ENCODE peak calls at places on chromosomes 2 and 18, in four cellular contexts. V, Q, G and H are unnamed samples.

GRCh38 chr2:212135739-212136138 is 402.9 kb downstream of the ERBB4 start:
- DNase-seq in G (no peak), V (no peak), Q (no peak), H (no peak)

GRCh38 chr18:10973579-10974260 is 175.6 kb downstream of the PIEZO2 start:
- DNase-seq in Q (peak), V (no peak), G (no peak), H (no peak)

GRCh38 chr2:95333888-95334338 is 36.8 kb downstream of the KCNIP3 start:
- DNase-seq in Q (no peak), V (peak), G (no peak), H (no peak)

GRCh38 chr2:64260093-64260808 is 116.0 kb upstream of the PELI1 start:
- DNase-seq in Q (no peak), V (no peak), G (no peak), H (no peak)

GRCh38 chr2:241652142-241652541 is 14.6 kb downstream of the ATG4B start:
- DNase-seq in G (no peak), V (no peak), Q (no peak), H (no peak)

GRCh38 chr2:31274700-31275075 is 40.7 kb downstream of the EHD3 start:
- DNase-seq in Q (no peak), G (no peak), V (no peak), H (peak)

GRCh38 chr2:97726311-97727064 is 13.1 kb downstream of the ZAP70 start:
- DNase-seq in Q (no peak), G (no peak), V (no peak), H (no peak)

GRCh38 chr2:240852671-240853314 is 15.8 kb upstream of the AGXT start:
- DNase-seq in Q (no peak), G (no peak), V (peak), H (no peak)

GRCh38 chr2:117702098-117702497 is 112.4 kb upstream of the DDX18 start:
- DNase-seq in Q (no peak), V (no peak), G (no peak), H (no peak)

GRCh38 chr2:197191177-197191947 is 119.2 kb downstream of the ANKRD44 start:
- DNase-seq in G (no peak), V (no peak), Q (peak), H (no peak)

GRCh38 chr2:239892480-239893235 is 132.5 kb downstream of the NDUFA10 start:
- DNase-seq in G (no peak), V (peak), Q (no peak), H (no peak)

GRCh38 chr2:75494137-75494769 is 66.5 kb downstream of the EVA1A start:
- DNase-seq in Q (no peak), V (no peak), G (no peak), H (no peak)

GRCh38 chr2:62112192-62112591 is 83.7 kb upstream of the B3GNT2 start:
- DNase-seq in Q (no peak), V (no peak), G (no peak), H (no peak)

GRCh38 chr2:26720322-26721166 is 28.0 kb downstream of the KCNK3 start:
- DNase-seq in Q (peak), V (peak), G (no peak), H (no peak)

GRCh38 chr2:188414412-188414811 is 122.7 kb downstream of the GULP1 start:
- DNase-seq in G (no peak), V (no peak), Q (peak), H (no peak)

GRCh38 chr18:56112013-56112749 is 524.2 kb upstream of the TCF4 start:
- DNase-seq in V (no peak), G (no peak), Q (no peak), H (no peak)

DNA sequence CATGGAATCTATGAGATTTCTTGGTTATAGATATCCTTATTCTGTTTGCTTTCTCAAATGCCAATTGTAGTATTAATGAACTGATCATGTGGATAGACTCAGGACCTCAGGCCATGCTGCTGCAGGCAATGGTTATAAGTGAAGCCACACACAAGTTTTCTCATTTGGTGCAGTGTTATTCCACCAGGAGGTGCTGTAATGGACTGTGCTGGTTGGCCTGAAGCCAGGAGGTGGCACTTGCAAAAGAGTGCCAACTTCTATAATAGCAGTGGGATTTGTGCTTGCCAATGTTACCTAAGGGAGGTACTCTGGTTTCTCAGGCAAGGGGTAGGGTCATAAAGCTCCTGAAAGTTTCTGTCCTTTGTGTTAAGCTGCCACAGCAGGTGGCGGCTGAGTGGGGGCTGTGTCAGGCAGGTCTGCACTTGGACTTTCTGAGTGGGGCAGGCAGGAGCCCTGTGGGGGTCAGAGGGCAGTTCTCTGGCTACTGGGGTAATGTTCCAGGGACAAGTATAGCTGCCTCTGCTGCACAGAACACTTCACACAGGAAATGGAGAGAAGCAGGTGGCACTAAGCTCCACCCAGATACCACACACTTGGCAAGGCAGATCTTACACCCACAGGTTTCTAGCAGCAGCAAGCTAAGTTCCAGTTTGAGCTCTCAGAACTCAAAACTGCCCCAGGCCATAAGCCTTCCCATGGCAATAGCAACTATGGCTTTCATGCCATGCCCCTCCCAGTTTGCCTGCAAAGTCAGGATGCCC is 352.6 kb upstream of the CWC22 start:
- DNase-seq in V (peak), G (peak), Q (no peak), H (no peak)
- TF ChIP-seq CTCF in V (no peak), G (no peak), Q (no peak), H (peak)

GRCh38 chr2:120230515-120231471 is 7.6 kb upstream of the TMEM185B start:
- DNase-seq in Q (no peak), V (peak), G (no peak), H (no peak)

GRCh38 chr2:120227111-120227991 is 4.2 kb upstream of the TMEM185B start:
- DNase-seq in G (no peak), Q (no peak), V (no peak), H (no peak)

GRCh38 chr2:120229341-120229740 is 6.1 kb upstream of the TMEM185B start:
- DNase-seq in G (no peak), Q (no peak), V (no peak), H (no peak)

GRCh38 chr2:120226296-120226695 is 3.1 kb upstream of the TMEM185B start:
- DNase-seq in Q (no peak), V (no peak), G (no peak), H (no peak)

DNA sequence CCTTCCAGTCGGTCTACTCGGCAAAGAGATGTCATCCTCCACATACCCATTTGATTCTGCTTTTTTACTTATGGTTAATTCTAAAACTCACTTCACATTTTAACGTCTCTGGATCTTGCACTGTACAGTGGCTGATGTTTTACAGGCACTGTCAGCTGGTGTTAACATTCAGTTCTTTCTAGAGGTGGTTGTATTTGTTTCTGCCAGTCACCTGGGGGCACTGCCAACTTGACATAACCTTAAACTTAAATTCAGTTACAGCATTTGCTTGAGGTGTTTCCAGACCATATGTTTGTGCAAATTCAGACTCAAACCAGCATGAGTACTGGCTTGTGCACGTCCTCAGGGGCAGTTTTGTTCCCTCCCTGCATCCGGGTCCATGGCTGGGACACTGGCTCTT is 5.3 kb upstream of the TMEM185B start:
- DNase-seq in G (no peak), V (no peak), Q (no peak), H (no peak)
- TF ChIP-seq CTCF in G (no peak), V (no peak), Q (no peak), H (peak)

GRCh38 chr18:36454258-36454657 is 156.7 kb downstream of the FHOD3 start:
- DNase-seq in Q (no peak), V (no peak), G (no peak), H (no peak)

GRCh38 chr18:36457683-36458082 is 160.2 kb downstream of the FHOD3 start:
- DNase-seq in V (no peak), Q (no peak), G (no peak), H (no peak)

GRCh38 chr18:36456622-36457021 is 159.1 kb downstream of the FHOD3 start:
- DNase-seq in Q (no peak), V (no peak), G (no peak), H (no peak)

GRCh38 chr18:36454848-36455458 is 157.4 kb downstream of the FHOD3 start:
- DNase-seq in Q (no peak), V (no peak), G (no peak), H (no peak)

GRCh38 chr18:36455931-36456330 is 158.4 kb downstream of the FHOD3 start:
- DNase-seq in V (no peak), Q (no peak), G (no peak), H (no peak)
- TF ChIP-seq CTCF in V (no peak), Q (no peak), G (no peak), H (no peak)

GRCh38 chr2:178449700-178450573 is 1.0 kb downstream of the PRKRA start:
- DNase-seq in Q (no peak), V (no peak), G (peak), H (no peak)

GRCh38 chr2:178452334-178452733 is 1.2 kb downstream of the PJVK start:
- DNase-seq in Q (no peak), G (no peak), V (no peak), H (no peak)

GRCh38 chr2:178452870-178453269 is 1.7 kb downstream of the PJVK start:
- DNase-seq in G (no peak), V (no peak), Q (no peak), H (no peak)

GRCh38 chr2:178448968-178449661 is 1.9 kb downstream of the PRKRA start:
- DNase-seq in G (no peak), Q (no peak), V (no peak), H (no peak)

GRCh38 chr2:178450574-178451429 is at the start of the genes PJVK and PRKRA:
- DNase-seq in V (peak), Q (peak), G (peak), H (peak)
- TF ChIP-seq CTCF in V (no peak), Q (no peak), G (no peak), H (no peak)